ENCODE peak calls at places on chromosomes 3 and 15, in eight cellular contexts. K is endothelial cell, G is left ventricle myocardium inferior, W is cardiac fibroblast, M is CD14-positive monocyte, X is AG04450, J is heart left ventricle, R is A673. D is an unnamed sample.

GRCh38 chr15:40441736-40442531 is 1.2 kb downstream of the BAHD1 start:
- DNase-seq in X (no peak), K (peak), W (no peak), G (no peak), R (no peak), J (peak), M (no peak), D (peak)

GRCh38 chr15:62644874-62645755 is 397.4 kb upstream of the TPM1 start:
- DNase-seq in X (no peak), W (no peak), K (no peak), M (no peak), G (no peak), J (no peak), R (no peak), D (no peak)

GRCh38 chr15:55279746-55280351 is 9.8 kb downstream of the RAB27A start:
- DNase-seq in X (peak), W (peak), G (no peak), M (peak), J (no peak), K (no peak), R (no peak), D (peak)

GRCh38 chr3:147919496-147919895 is 510.3 kb downstream of the ZIC1 start:
- DNase-seq in M (no peak), G (no peak), W (no peak), J (no peak), K (no peak), X (no peak), R (no peak), D (no peak)

GRCh38 chr3:104939196-104939595 is 427.5 kb upstream of the ALCAM start:
- DNase-seq in W (peak), G (no peak), K (no peak), X (no peak), M (no peak), R (no peak), J (no peak), D (no peak)

GRCh38 chr15:48541659-48542334 is 103.7 kb downstream of the FBN1 start:
- DNase-seq in K (no peak), W (peak), G (no peak), M (no peak), R (peak), J (no peak), X (no peak), D (no peak)

GRCh38 chr3:42013652-42014442 is 51.9 kb upstream of the ULK4 start:
- DNase-seq in G (peak), R (no peak), J (peak), M (no peak), W (no peak), K (no peak), X (no peak), D (peak)

GRCh38 chr3:112304611-112305010 is 10.6 kb upstream of the SLC9C1 start:
- DNase-seq in K (peak), G (no peak), M (no peak), J (no peak), R (no peak), W (peak), X (no peak), D (no peak)

GRCh38 chr15:93034512-93034911 is 54.5 kb downstream of the RGMA start:
- DNase-seq in R (no peak), K (no peak), W (no peak), J (no peak), M (no peak), X (no peak), G (no peak), D (no peak)

GRCh38 chr15:96947830-96948229 is 617.3 kb downstream of the NR2F2 start:
- DNase-seq in X (no peak), W (peak), R (peak), J (no peak), K (peak), M (no peak), G (no peak), D (no peak)

DNA sequence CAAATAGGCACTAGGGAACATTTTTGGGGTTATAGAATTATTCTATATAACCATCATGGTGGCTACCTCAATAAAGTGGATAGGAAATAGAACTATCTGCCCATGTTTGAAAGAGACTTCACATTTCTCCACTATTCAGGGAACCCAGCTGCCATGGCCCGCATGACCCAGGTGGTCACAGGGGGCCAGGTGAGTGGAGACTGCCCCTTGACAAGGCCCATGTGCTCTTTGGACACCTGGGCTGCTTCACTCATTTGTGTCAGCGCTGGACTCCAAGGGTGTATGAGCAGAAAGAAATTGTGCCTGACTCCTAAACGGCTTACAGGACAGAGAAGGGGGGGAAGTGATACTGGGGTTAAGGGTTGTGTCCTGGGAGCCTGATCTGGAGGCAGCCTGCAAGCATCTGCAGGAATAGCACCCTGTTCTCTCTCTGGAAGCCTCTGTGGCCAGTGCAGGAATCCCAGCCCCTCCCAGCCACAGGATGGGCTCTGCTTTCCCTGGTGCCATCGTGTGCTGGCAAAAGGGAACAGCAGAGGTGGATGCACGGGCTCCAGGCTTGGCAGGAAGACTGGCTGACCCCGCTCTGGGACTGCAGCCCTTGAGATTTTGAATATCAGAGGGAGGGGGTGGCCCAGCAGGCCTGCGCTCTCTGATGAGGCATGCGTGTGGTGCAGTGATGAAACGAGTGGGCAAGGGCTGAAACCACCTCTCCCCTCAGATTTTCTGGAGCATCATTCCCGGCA is 9.1 kb upstream of the C3orf22 start:
- DNase-seq in M (no peak), K (no peak), J (peak), G (no peak), W (no peak), R (no peak), X (no peak), D (no peak)
- TF ChIP-seq CTCF in M (no peak), K (no peak), J (peak), G (peak), W (no peak), R (no peak), X (peak), D (no peak)

GRCh38 chr3:58577269-58577821 is at the start of gene FAM107A:
- DNase-seq in G (peak), K (peak), J (peak), W (peak), R (no peak), X (no peak), M (no peak), D (no peak)
- TF ChIP-seq CTCF in G (peak), K (no peak), J (peak), W (peak), R (peak), X (peak), M (no peak), D (no peak)

DNA sequence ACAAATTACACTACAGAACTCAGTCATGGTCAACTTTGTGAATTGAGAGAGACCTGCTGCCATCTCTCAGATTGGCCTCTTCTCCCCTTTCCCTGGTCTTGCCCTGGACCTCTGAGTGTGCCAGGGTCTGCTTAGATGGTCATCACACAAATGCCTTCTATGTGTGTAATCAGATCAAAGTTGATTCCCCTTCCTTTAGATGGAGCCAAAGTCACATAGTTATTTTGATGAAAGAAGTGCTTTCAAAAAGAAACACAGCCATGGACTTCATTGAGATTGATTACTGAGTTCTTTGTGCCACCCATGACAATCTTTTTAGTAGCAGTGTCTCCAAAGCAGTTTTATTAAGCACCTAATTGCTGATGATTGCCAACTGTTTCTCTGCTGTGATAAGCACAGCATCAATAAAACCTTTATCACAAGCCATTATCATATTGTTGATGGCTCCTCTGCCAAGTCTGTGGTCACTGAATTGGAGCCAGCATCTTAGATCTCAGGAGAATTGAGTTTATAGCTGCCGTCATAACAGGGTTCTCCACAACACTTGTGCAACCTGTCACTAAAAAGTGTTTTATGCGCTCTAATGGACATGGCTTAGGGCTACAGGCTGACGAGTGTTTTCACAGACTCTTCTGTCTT is 149.7 kb upstream of the NUDT16 start:
- DNase-seq in M (no peak), J (no peak), X (no peak), K (no peak), G (no peak), R (peak), W (peak), D (no peak)
- TF ChIP-seq CTCF in M (no peak), J (no peak), X (no peak), K (no peak), G (no peak), R (peak), W (no peak), D (no peak)

GRCh38 chr3:10836676-10837075 is 20.6 kb downstream of the SLC6A11 start:
- DNase-seq in W (no peak), K (no peak), X (no peak), G (no peak), R (no peak), J (no peak), M (no peak), D (no peak)

GRCh38 chr3:10837849-10838248 is 21.8 kb downstream of the SLC6A11 start:
- DNase-seq in G (no peak), J (no peak), M (no peak), W (no peak), K (no peak), X (no peak), R (no peak), D (no peak)

GRCh38 chr3:10834951-10835350 is 18.9 kb downstream of the SLC6A11 start:
- DNase-seq in G (no peak), R (no peak), W (no peak), K (no peak), J (no peak), M (no peak), X (no peak), D (no peak)

GRCh38 chr3:10833855-10834414 is 17.9 kb downstream of the SLC6A11 start:
- DNase-seq in G (no peak), J (no peak), M (no peak), X (no peak), W (no peak), R (no peak), K (no peak), D (no peak)

GRCh38 chr3:10835406-10835805 is 19.4 kb downstream of the SLC6A11 start:
- DNase-seq in R (no peak), W (no peak), X (no peak), M (no peak), G (no peak), K (no peak), J (no peak), D (peak)
- TF ChIP-seq CTCF in R (no peak), W (no peak), X (no peak), M (no peak), G (no peak), K (no peak), J (no peak), D (peak)

GRCh38 chr3:184175506-184175905 is 851 bp downstream of the AP2M1 start:
- DNase-seq in M (no peak), X (no peak), K (no peak), R (no peak), G (no peak), J (no peak), W (no peak), D (no peak)

GRCh38 chr3:184173374-184173722 is 1.3 kb upstream of the AP2M1 start:
- DNase-seq in K (no peak), G (no peak), R (no peak), W (no peak), M (no peak), J (no peak), X (no peak), D (no peak)

GRCh38 chr3:184174278-184174645 is 393 bp upstream of the AP2M1 start:
- DNase-seq in G (no peak), W (no peak), K (no peak), R (no peak), J (no peak), X (no peak), M (no peak), D (no peak)

GRCh38 chr3:184175981-184176376 is 1.3 kb downstream of the AP2M1 start:
- DNase-seq in W (peak), G (no peak), R (no peak), J (no peak), M (no peak), K (no peak), X (no peak), D (no peak)

DNA sequence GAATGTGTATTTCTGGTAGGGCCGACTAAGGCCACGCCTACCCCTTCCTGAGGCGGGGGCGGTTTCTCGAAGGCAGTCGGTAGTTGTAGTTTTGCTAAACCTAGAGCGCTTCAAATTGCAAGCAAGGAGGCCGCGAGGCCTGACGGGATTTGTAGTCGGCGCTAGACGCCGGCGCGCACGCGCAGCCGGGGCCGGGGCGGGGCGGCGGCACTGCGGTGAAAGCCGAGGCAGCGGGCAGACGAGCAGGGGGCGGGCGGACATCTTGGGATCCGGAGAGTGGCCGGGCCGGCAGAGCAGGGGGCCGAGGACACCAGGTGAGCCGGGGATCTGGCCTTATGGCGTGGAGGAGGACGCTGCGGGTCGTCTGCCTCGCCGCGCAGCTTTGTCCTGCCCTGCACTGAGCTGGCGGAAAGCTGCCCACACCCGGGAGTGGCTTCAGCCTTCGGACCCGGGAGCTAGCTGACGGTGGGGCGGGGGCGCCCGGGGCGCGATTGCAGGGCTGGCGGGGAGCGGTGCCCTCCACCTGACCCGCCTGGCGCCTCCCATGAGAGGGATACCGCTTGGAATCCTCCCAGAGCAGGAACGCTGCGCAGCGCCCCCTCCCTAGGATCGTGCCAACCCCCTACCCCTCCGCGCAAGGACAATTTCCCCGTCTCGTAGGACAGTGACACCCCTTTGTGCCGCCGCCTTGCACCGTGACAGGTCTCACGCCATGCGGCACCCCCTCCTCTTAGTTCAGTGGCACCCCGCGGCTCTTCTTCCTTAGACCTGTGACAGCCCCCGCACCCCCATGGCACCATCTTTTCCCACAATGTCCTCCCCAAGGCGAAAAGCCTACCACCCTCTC is at the start of gene AP2M1:
- DNase-seq in X (peak), G (peak), W (peak), K (peak), J (peak), M (peak), R (peak), D (peak)
- TF ChIP-seq CTCF in X (no peak), G (no peak), W (no peak), K (no peak), J (no peak), M (no peak), R (no peak), D (no peak)

DNA sequence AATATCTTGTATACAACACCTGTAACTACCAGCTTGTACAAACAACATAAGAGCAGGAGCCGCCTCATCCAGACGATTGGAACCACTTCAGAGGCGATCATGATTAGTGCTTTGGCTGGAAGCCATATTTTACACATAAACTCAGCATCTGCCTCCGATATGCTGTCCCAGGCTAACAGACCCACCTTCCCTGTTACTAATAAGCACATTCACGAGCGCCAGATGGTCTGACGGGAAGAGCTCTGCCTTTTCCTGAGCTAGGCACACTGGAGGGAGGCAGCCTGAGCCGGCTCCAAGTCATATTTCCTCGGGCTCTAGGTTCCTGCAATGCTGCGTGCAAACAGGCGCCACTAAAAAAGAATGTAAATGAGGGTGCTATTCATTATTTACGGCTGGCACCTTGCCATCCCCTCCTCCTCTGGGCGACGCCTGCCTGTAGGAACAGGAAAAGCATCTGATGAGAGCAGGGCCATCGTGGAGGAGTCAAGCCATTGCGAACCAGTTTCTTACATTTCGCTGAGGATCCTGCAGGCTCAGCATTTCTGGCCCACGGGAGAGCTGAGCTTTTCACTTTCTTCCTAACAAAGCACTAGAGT is 98.2 kb downstream of the ANXA2 start:
- DNase-seq in W (peak), J (peak), G (no peak), R (peak), K (no peak), M (no peak), X (no peak), D (no peak)
- TF ChIP-seq CTCF in W (peak), J (no peak), G (peak), R (peak), K (no peak), M (no peak), X (peak), D (no peak)

GRCh38 chr15:73900129-73900712 is 26.0 kb upstream of the LOXL1 start:
- DNase-seq in M (no peak), K (no peak), W (no peak), R (peak), G (no peak), X (no peak), J (no peak), D (no peak)
- TF ChIP-seq CTCF in M (no peak), K (no peak), W (no peak), R (no peak), G (no peak), X (no peak), J (no peak), D (no peak)

DNA sequence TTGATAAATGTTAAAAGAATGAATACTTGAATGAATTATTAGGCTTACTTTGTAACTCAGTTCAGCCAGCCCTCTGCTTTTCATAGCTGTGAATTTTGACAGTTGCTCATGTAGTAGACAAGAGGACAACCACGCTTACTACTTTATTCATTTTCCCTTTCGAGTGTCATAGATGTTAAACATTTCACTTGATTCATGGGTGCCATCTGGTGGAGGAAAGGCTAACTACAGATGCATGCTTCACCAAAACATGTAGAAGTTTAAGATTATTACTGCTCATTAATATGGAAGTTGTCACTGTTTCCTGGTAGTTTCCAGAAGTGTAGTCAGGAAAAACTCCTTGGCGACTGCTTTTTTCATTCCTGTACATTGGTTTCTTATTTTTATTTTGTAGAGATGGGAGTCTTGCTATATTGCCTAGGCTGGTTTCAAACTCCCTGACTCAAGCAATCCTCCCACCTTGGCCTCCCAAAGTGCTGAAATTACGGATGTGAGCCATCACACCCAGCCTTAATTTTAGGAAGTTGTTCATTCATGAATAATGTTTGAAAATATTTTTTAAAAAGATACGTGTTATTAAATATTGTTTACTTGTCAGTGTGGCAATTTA is 163.2 kb downstream of the B3GALNT1 start:
- DNase-seq in M (no peak), G (no peak), K (peak), X (peak), R (peak), W (peak), J (peak), D (peak)
- TF ChIP-seq CTCF in M (peak), G (peak), K (peak), X (peak), R (peak), W (peak), J (peak), D (peak)

GRCh38 chr3:30607032-30607833 is 832 bp downstream of the TGFBR2 start:
- DNase-seq in M (peak), W (peak), K (peak), R (peak), G (peak), X (no peak), J (peak), D (peak)
- TF ChIP-seq CTCF in M (no peak), W (no peak), K (no peak), R (no peak), G (no peak), X (no peak), J (no peak), D (no peak)

GRCh38 chr3:78165876-78166275 is 1126.0 kb downstream of the ROBO2 start:
- DNase-seq in W (peak), M (no peak), X (no peak), G (no peak), R (no peak), J (no peak), K (no peak), D (no peak)
- TF ChIP-seq CTCF in W (peak), M (no peak), X (peak), G (peak), R (peak), J (peak), K (no peak), D (no peak)